ENCODE peak calls at places on chromosome 10, in seven cellular contexts. V is activated T-cell treated with anti-CD3 and anti-CD28 coated beads, Interleukin-2, amount 50 U/mL, for 72 hours; P is IMR-90; K is HCT116; N is activated naive CD8-positive, alpha-beta T cell treated with anti-CD3 and anti-CD28 coated beads, Interleukin-2, amount 10 ng/mL, durations not matched to agents 7 days and 5 days; G is pancreas; F is activated CD8-positive, alpha-beta T cell treated with anti-CD3 and anti-CD28 coated beads for 36 hours. Q is an unnamed sample.

GRCh38 chr10:46285300-46285699 is 1.5 kb upstream of the ANTXRL start:
- ATAC-seq in K (no peak), F (no peak), V (no peak), N (no peak), P (no peak), G (no peak), Q (no peak)

GRCh38 chr10:124740374-124741280 is 3.6 kb downstream of the FAM53B start:
- ATAC-seq in F (peak), P (no peak), V (peak), G (peak), N (no peak), K (no peak), Q (peak)

GRCh38 chr10:123847686-123848432 is 43.7 kb downstream of the CPXM2 start:
- ATAC-seq in P (no peak), K (no peak), F (no peak), N (no peak), G (no peak), V (no peak), Q (no peak)

GRCh38 chr10:122044045-122044661 is 55.2 kb downstream of the TACC2 start:
- ATAC-seq in K (peak), N (no peak), V (no peak), G (peak), P (peak), F (no peak), Q (no peak)

GRCh38 chr10:63628526-63629362 is 107.5 kb downstream of the REEP3 start:
- ATAC-seq in V (peak), N (no peak), P (peak), F (no peak), G (peak), K (peak), Q (peak)

GRCh38 chr10:35375091-35375765 is 38.9 kb downstream of the CCNY start:
- ATAC-seq in G (no peak), N (no peak), F (no peak), K (peak), P (no peak), V (no peak), Q (no peak)

GRCh38 chr10:86729677-86730076 is 26.7 kb upstream of the BMPR1A start:
- ATAC-seq in V (no peak), N (no peak), G (no peak), K (no peak), F (no peak), P (no peak), Q (peak)

GRCh38 chr10:75530337-75530736 is 98.9 kb downstream of the LRMDA start:
- ATAC-seq in N (no peak), V (no peak), P (no peak), G (no peak), F (no peak), K (peak), Q (no peak)

GRCh38 chr10:107814865-107815487 is 650.5 kb upstream of the SORCS1 start:
- ATAC-seq in N (no peak), P (peak), G (peak), K (no peak), F (no peak), V (no peak), Q (peak)

GRCh38 chr10:794382-794956 is 105.0 kb upstream of the DIP2C start:
- ATAC-seq in P (peak), V (no peak), F (no peak), G (peak), N (no peak), K (peak), Q (peak)

GRCh38 chr10:3071405-3072198 is 4.3 kb downstream of the PFKP start:
- ATAC-seq in P (no peak), N (no peak), G (no peak), V (peak), F (peak), K (peak), Q (peak)

GRCh38 chr10:91104185-91105041 is 116.0 kb upstream of the PCGF5 start:
- ATAC-seq in V (no peak), P (no peak), G (no peak), N (no peak), K (no peak), F (no peak), Q (no peak)

GRCh38 chr10:124697837-124698559 is 46.2 kb downstream of the FAM53B start:
- ATAC-seq in F (peak), K (peak), P (no peak), V (peak), G (no peak), N (peak), Q (no peak)

GRCh38 chr10:12947741-12948140 is 53.8 kb downstream of the CCDC3 start:
- ATAC-seq in G (no peak), V (no peak), N (no peak), K (no peak), F (no peak), P (no peak), Q (no peak)

GRCh38 chr10:69056129-69056528 is 31.8 kb upstream of the SRGN start:
- ATAC-seq in F (peak), V (peak), G (peak), P (no peak), N (no peak), K (no peak), Q (peak)

GRCh38 chr10:129090618-129091366 is 376.2 kb upstream of the MGMT start:
- ATAC-seq in K (no peak), P (no peak), F (no peak), G (no peak), V (no peak), N (no peak), Q (no peak)

GRCh38 chr10:83332695-83333094 is 806.6 kb upstream of the GHITM start:
- ATAC-seq in P (no peak), N (no peak), F (no peak), V (no peak), G (no peak), K (no peak), Q (peak)

GRCh38 chr10:127853868-127854768 is 38.6 kb downstream of the CLRN3 start:
- ATAC-seq in F (peak), V (peak), K (peak), G (peak), N (peak), P (peak), Q (peak)

GRCh38 chr10:126160571-126160970 is 227.7 kb downstream of the ADAM12 start:
- ATAC-seq in F (no peak), K (no peak), G (no peak), P (no peak), N (no peak), V (no peak), Q (no peak)

GRCh38 chr10:114831186-114831867 is 9.7 kb downstream of the FHIP2A start:
- ATAC-seq in V (no peak), F (no peak), N (no peak), G (no peak), P (peak), K (no peak), Q (no peak)

GRCh38 chr10:15856328-15857000 is 3.8 kb downstream of the MINDY3 start:
- ATAC-seq in K (no peak), N (no peak), F (no peak), V (no peak), G (no peak), P (no peak), Q (no peak)

GRCh38 chr10:70672993-70673928 is 955 bp downstream of the ADAMTS14 start:
- ATAC-seq in K (peak), G (peak), F (no peak), N (no peak), P (peak), V (no peak), Q (peak)

GRCh38 chr10:70403483-70404035 is 386 bp upstream of the EIF4EBP2 start:
- ATAC-seq in N (no peak), V (no peak), P (peak), G (no peak), K (peak), F (peak), Q (no peak)